ENCODE peak calls at places on chromosomes 11 and 22, in six cellular contexts. T is mucosa of descending colon; W is adrenal gland; J is brain microvascular endothelial cell; L is effector memory CD4-positive, alpha-beta T cell; O is MM.1S. V is an unnamed sample. For H3K36me3, the result is how much of the 10 kb centered on the place peaks cover.

GRCh38 chr22:46795140-46795539 is 32.7 kb downstream of the TBC1D22A start:
- DNase-seq in T (no peak), W (no peak), J (no peak), L (no peak), O (no peak), V (no peak)

GRCh38 chr11:121514401-121514981 is 61.7 kb upstream of the SORL1-AS1 start:
- DNase-seq in T (no peak), W (no peak), J (no peak), L (no peak), O (no peak), V (no peak)

GRCh38 chr11:131065435-131066295 is 149.4 kb upstream of the SNX19 start:
- DNase-seq in T (no peak), W (no peak), J (no peak), L (no peak), O (no peak), V (no peak)

GRCh38 chr11:116065519-116065918 is 561.3 kb upstream of the CADM1 start:
- DNase-seq in T (no peak), W (no peak), J (no peak), L (no peak), O (no peak), V (no peak)

GRCh38 chr11:85475637-85476517 is 151.3 kb downstream of the DLG2 start:
- DNase-seq in T (no peak), W (no peak), J (no peak), L (no peak), O (no peak), V (no peak)

GRCh38 chr11:123434911-123435310 is 4.8 kb downstream of the GRAMD1B start:
- DNase-seq in T (no peak), W (no peak), J (no peak), L (no peak), O (no peak), V (no peak)

GRCh38 chr11:69337211-69337721 is 43.3 kb downstream of the MYEOV start:
- DNase-seq in T (peak), W (no peak), J (peak), L (no peak), O (peak), V (no peak)

GRCh38 chr11:3920148-3920852 is 64.8 kb downstream of the STIM1 start:
- DNase-seq in T (peak), W (no peak), J (peak), L (peak), O (peak), V (no peak)

GRCh38 chr11:128318856-128319474 is 268.4 kb downstream of the ETS1 start:
- DNase-seq in T (no peak), W (no peak), J (peak), L (peak), O (no peak), V (no peak)

GRCh38 chr11:86990520-86990919 is 35.3 kb upstream of the FZD4 start:
- DNase-seq in T (no peak), W (no peak), J (peak), L (no peak), O (no peak), V (peak)

GRCh38 chr11:18669211-18669593 is 29.4 kb upstream of the TMEM86A start:
- DNase-seq in T (no peak), W (no peak), J (no peak), L (peak), O (no peak), V (no peak)

GRCh38 chr22:47375621-47376321 is 613.3 kb downstream of the TBC1D22A start:
- DNase-seq in T (no peak), W (no peak), J (no peak), L (no peak), O (no peak), V (no peak)

GRCh38 chr11:106524446-106524845 is 447.0 kb downstream of the AASDHPPT start:
- DNase-seq in T (no peak), W (no peak), J (no peak), L (no peak), O (no peak), V (no peak)

GRCh38 chr22:35684270-35684700 is 33.4 kb upstream of the APOL5 start:
- DNase-seq in T (peak), W (peak), J (peak), L (no peak), O (no peak), V (no peak)

GRCh38 chr22:43412808-43413785 is 1.3 kb downstream of the MPPED1 start:
- DNase-seq in T (no peak), W (no peak), J (no peak), L (no peak), O (no peak), V (no peak)

GRCh38 chr22:42316988-42317387 is 46.5 kb upstream of the TCF20 start:
- DNase-seq in T (peak), W (no peak), J (no peak), L (peak), O (no peak), V (no peak)

GRCh38 chr22:21698430-21699329 is 32.9 kb downstream of the PPIL2 start:
- DNase-seq in T (no peak), W (peak), J (peak), L (no peak), O (no peak), V (no peak)

GRCh38 chr22:21697021-21697771 is 31.4 kb downstream of the PPIL2 start:
- DNase-seq in T (no peak), W (no peak), J (no peak), L (no peak), O (no peak), V (no peak)

GRCh38 chr22:21699643-21700042 is 33.8 kb downstream of the PPIL2 start:
- DNase-seq in T (no peak), W (no peak), J (no peak), L (no peak), O (no peak), V (no peak)

GRCh38 chr22:21696115-21696514 is 30.3 kb downstream of the PPIL2 start:
- DNase-seq in T (no peak), W (no peak), J (no peak), L (no peak), O (no peak), V (no peak)

GRCh38 chr22:21697866-21698265 is 32.1 kb downstream of the PPIL2 start:
- DNase-seq in T (no peak), W (no peak), J (peak), L (no peak), O (no peak), V (no peak)
- H3K36me3 ChIP-seq in T (under half), W (under half), J (under half), L (under half), O (under half), V (under half)

GRCh38 chr11:126205359-126205758 is 6.1 kb downstream of the RPUSD4 start:
- DNase-seq in T (no peak), W (no peak), J (no peak), L (no peak), O (no peak), V (no peak)
- H3K36me3 ChIP-seq in T (under half), W (half or more), J (half or more), L (half or more), O (under half), V (half or more)

DNA sequence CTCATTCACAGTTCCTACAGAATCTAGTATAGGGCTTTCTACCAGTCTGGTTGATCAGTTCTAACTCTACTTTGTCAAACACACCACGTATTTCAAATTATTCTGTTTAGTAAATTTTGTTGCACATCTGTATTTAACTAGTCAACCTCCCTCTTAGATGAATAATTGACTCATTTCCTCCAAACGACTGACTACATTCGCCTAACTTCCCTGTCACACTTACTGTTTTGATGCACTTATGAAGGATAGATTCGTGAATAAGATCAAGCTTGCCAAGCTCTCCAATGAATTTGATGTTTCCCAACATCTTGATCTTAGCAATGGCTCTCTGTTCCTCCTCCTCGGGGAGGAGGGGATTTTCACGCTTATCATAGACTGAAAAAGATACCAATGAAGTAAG is 5.0 kb downstream of the EIF4G2 start:
- DNase-seq in T (no peak), W (no peak), J (no peak), L (no peak), O (no peak), V (no peak)
- H3K36me3 ChIP-seq in T (under half), W (half or more), J (half or more), L (half or more), O (half or more), V (half or more)

GRCh38 chr11:119047205-119047604 is 9.8 kb downstream of the HYOU1 start:
- DNase-seq in T (no peak), W (no peak), J (no peak), L (no peak), O (no peak), V (no peak)
- H3K36me3 ChIP-seq in T (under half), W (half or more), J (half or more), L (half or more), O (under half), V (half or more)

GRCh38 chr22:20995329-20996030 is 6.4 kb downstream of the THAP7 start:
- DNase-seq in T (no peak), W (no peak), J (no peak), L (no peak), O (no peak), V (no peak)

GRCh38 chr22:20994902-20995241 is 7.0 kb downstream of the THAP7 start:
- DNase-seq in T (no peak), W (no peak), J (no peak), L (no peak), O (no peak), V (no peak)

GRCh38 chr22:20993304-20994127 is 8.4 kb downstream of the THAP7 start:
- DNase-seq in T (no peak), W (no peak), J (no peak), L (no peak), O (no peak), V (no peak)

GRCh38 chr22:20992456-20993303 is 9.2 kb downstream of the THAP7 start:
- DNase-seq in T (no peak), W (no peak), J (no peak), L (no peak), O (no peak), V (no peak)

GRCh38 chr22:20994128-20994901 is 7.6 kb downstream of the THAP7 start:
- DNase-seq in T (no peak), W (no peak), J (no peak), L (no peak), O (no peak), V (no peak)
- H3K36me3 ChIP-seq in T (under half), W (half or more), J (half or more), L (under half), O (under half), V (under half)

DNA sequence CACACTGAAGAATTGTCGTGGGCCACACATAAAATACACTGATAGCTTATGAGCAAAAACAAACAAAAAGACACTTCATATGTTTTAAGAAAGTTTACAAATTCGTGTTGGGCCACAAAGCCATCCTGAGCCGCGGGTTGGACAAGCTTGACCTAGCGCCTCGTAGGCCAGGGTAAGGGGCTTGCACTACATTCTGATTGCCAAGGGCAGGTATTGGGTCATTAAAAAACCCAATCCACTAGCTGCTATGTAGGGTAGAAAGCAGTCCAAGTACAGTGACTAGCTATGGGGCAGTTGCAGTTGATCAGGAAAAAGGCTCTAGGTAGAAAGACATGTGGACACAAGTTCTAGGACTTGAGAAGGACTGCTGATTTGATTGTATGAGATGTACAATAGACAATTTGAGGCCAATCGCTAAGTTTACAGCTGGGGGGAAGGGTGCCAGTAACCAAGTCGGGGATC is 14.0 kb downstream of the KDELR3 start:
- DNase-seq in T (no peak), W (no peak), J (no peak), L (no peak), O (no peak), V (no peak)
- H3K36me3 ChIP-seq in T (under half), W (half or more), J (half or more), L (under half), O (under half), V (half or more)

DNA sequence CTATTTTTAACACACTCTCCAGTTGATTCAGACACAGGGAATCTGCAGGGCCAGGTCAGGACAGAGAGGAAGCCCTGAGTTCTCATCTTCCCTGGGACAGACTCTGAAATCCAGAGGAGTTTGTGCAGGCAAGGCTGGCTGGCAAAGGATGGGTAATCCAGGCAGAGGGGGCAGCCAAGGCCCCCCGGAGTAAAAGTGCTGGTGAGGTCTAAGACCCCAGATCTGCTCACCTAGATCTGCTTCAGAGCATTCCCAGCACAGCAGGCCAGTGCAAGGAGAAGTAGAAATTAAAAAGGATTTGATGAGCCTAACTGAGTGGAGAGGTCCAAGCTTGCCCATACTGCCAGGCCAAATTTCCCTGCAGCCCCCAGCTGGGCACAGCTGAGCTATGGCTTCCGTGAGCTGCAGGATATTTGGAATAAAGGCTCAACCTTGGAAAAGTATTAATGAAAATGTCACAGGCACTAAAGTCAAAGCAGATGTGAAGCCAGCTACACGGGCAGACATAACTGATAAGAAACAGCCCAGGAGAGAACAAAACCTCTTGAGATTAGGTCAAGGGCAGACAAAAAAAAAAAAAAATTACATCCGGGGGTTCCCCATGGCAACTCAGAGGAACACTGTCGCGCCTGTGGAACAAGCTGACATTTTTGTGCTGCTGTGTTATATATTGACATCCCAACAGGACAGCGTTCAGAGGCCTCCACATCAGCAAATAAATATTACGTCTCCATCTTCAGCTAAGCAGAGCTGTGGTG is 40.9 kb upstream of the MN1 start:
- DNase-seq in T (no peak), W (no peak), J (no peak), L (no peak), O (no peak), V (no peak)
- H3K36me3 ChIP-seq in T (under half), W (under half), J (under half), L (under half), O (under half), V (under half)

DNA sequence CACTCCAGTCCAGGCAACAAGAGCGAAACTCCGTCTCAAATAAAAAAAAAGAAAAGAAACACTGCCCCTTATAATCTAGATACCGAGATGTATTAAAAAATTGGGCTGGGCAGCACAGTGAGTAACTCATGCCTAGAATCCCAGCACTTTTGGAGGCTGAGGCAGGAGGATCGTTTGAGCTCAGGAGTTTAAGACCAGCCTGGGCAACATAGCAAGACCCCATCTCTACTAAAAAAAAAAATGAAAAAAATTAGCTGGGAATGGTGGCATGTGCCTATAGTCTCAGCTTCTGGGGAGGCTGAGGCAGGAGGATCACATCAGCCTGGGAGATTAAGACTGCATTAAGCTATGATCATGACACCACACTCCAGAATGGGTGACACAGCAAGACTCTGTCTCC is 24.9 kb downstream of the DDX6 start:
- DNase-seq in T (no peak), W (no peak), J (no peak), L (no peak), O (no peak), V (no peak)
- H3K36me3 ChIP-seq in T (under half), W (half or more), J (half or more), L (half or more), O (under half), V (half or more)